ENCODE peak calls at places on chromosomes 5 and 9, in nine cellular contexts. One of them, this sample, is unnamed.

GRCh38 chr9:33159058-33159759 is 7.9 kb downstream of the B4GALT1 start:
- DNase-seq in PC-9: peak; percentile 74
- DNase-seq in activated naive CD4-positive, alpha-beta T cell: no peak
- DNase-seq in GM04503: no peak
- DNase-seq in activated T-helper 1 cell treated with anti-CD3 and anti-CD28 coated beads, Interleukin-12 subunit alpha, Interleukin-12 subunit beta, Interleukin-2, Interleukin-4 antibody, amounts not matched to agents 30 ng/mL and 10 ng/mL and 1 ng/mL, durations not matched to agents 14 hours and 24 hours and 36 hours: no peak
- DNase-seq in brain microvascular endothelial cell: peak; percentile 36
- DNase-seq in AG08395: no peak
- DNase-seq in upper lobe of right lung: peak; percentile 82
- DNase-seq in activated effector memory CD4-positive, alpha-beta T cell treated with Interleukin-2 at 50 U/mL for 16 hours: no peak
- DNase-seq in this sample: no peak

GRCh38 chr5:116442095-116442534 is 132.5 kb downstream of the SEMA6A start:
- DNase-seq in PC-9: peak; percentile 52
- DNase-seq in activated naive CD4-positive, alpha-beta T cell: no peak
- DNase-seq in GM04503: no peak
- DNase-seq in activated T-helper 1 cell treated with anti-CD3 and anti-CD28 coated beads, Interleukin-12 subunit alpha, Interleukin-12 subunit beta, Interleukin-2, Interleukin-4 antibody, amounts not matched to agents 30 ng/mL and 10 ng/mL and 1 ng/mL, durations not matched to agents 14 hours and 24 hours and 36 hours: no peak
- DNase-seq in brain microvascular endothelial cell: no peak
- DNase-seq in AG08395: peak; percentile 24
- DNase-seq in upper lobe of right lung: no peak
- DNase-seq in activated effector memory CD4-positive, alpha-beta T cell treated with Interleukin-2 at 50 U/mL for 16 hours: no peak
- DNase-seq in this sample: no peak

GRCh38 chr9:91163773-91164471 is 197.8 kb downstream of the AUH start:
- DNase-seq in PC-9: no peak
- DNase-seq in activated naive CD4-positive, alpha-beta T cell: no peak
- DNase-seq in GM04503: no peak
- DNase-seq in activated T-helper 1 cell treated with anti-CD3 and anti-CD28 coated beads, Interleukin-12 subunit alpha, Interleukin-12 subunit beta, Interleukin-2, Interleukin-4 antibody, amounts not matched to agents 30 ng/mL and 10 ng/mL and 1 ng/mL, durations not matched to agents 14 hours and 24 hours and 36 hours: peak; percentile 36
- DNase-seq in brain microvascular endothelial cell: no peak
- DNase-seq in AG08395: no peak
- DNase-seq in upper lobe of right lung: no peak
- DNase-seq in activated effector memory CD4-positive, alpha-beta T cell treated with Interleukin-2 at 50 U/mL for 16 hours: no peak
- DNase-seq in this sample: no peak

GRCh38 chr9:95104088-95104960 is 213.2 kb downstream of the FANCC start:
- DNase-seq in PC-9: no peak
- DNase-seq in activated naive CD4-positive, alpha-beta T cell: no peak
- DNase-seq in GM04503: no peak
- DNase-seq in activated T-helper 1 cell treated with anti-CD3 and anti-CD28 coated beads, Interleukin-12 subunit alpha, Interleukin-12 subunit beta, Interleukin-2, Interleukin-4 antibody, amounts not matched to agents 30 ng/mL and 10 ng/mL and 1 ng/mL, durations not matched to agents 14 hours and 24 hours and 36 hours: no peak
- DNase-seq in brain microvascular endothelial cell: no peak
- DNase-seq in AG08395: no peak
- DNase-seq in upper lobe of right lung: peak; percentile 53
- DNase-seq in activated effector memory CD4-positive, alpha-beta T cell treated with Interleukin-2 at 50 U/mL for 16 hours: no peak
- DNase-seq in this sample: no peak

GRCh38 chr9:136389396-136389795 is 10.6 kb downstream of the SNAPC4 start:
- DNase-seq in PC-9: no peak
- DNase-seq in activated naive CD4-positive, alpha-beta T cell: no peak
- DNase-seq in GM04503: no peak
- DNase-seq in activated T-helper 1 cell treated with anti-CD3 and anti-CD28 coated beads, Interleukin-12 subunit alpha, Interleukin-12 subunit beta, Interleukin-2, Interleukin-4 antibody, amounts not matched to agents 30 ng/mL and 10 ng/mL and 1 ng/mL, durations not matched to agents 14 hours and 24 hours and 36 hours: no peak
- DNase-seq in brain microvascular endothelial cell: no peak
- DNase-seq in AG08395: no peak
- DNase-seq in upper lobe of right lung: no peak
- DNase-seq in activated effector memory CD4-positive, alpha-beta T cell treated with Interleukin-2 at 50 U/mL for 16 hours: no peak
- DNase-seq in this sample: no peak

GRCh38 chr9:125484632-125485282 is 222.3 kb downstream of the MAPKAP1 start:
- DNase-seq in PC-9: no peak
- DNase-seq in activated naive CD4-positive, alpha-beta T cell: no peak
- DNase-seq in GM04503: peak; percentile 64
- DNase-seq in activated T-helper 1 cell treated with anti-CD3 and anti-CD28 coated beads, Interleukin-12 subunit alpha, Interleukin-12 subunit beta, Interleukin-2, Interleukin-4 antibody, amounts not matched to agents 30 ng/mL and 10 ng/mL and 1 ng/mL, durations not matched to agents 14 hours and 24 hours and 36 hours: no peak
- DNase-seq in brain microvascular endothelial cell: peak; percentile 35
- DNase-seq in AG08395: peak; percentile 93
- DNase-seq in upper lobe of right lung: no peak
- DNase-seq in activated effector memory CD4-positive, alpha-beta T cell treated with Interleukin-2 at 50 U/mL for 16 hours: no peak
- DNase-seq in this sample: no peak

GRCh38 chr5:42772265-42772993 is 15.8 kb downstream of the CCDC152 start:
- DNase-seq in PC-9: peak; percentile 72
- DNase-seq in activated naive CD4-positive, alpha-beta T cell: no peak
- DNase-seq in GM04503: no peak
- DNase-seq in activated T-helper 1 cell treated with anti-CD3 and anti-CD28 coated beads, Interleukin-12 subunit alpha, Interleukin-12 subunit beta, Interleukin-2, Interleukin-4 antibody, amounts not matched to agents 30 ng/mL and 10 ng/mL and 1 ng/mL, durations not matched to agents 14 hours and 24 hours and 36 hours: no peak
- DNase-seq in brain microvascular endothelial cell: no peak
- DNase-seq in AG08395: no peak
- DNase-seq in upper lobe of right lung: no peak
- DNase-seq in activated effector memory CD4-positive, alpha-beta T cell treated with Interleukin-2 at 50 U/mL for 16 hours: no peak
- DNase-seq in this sample: no peak

GRCh38 chr5:73836607-73837006 is 210.6 kb downstream of the ARHGEF28 start:
- DNase-seq in PC-9: no peak
- DNase-seq in activated naive CD4-positive, alpha-beta T cell: no peak
- DNase-seq in GM04503: no peak
- DNase-seq in activated T-helper 1 cell treated with anti-CD3 and anti-CD28 coated beads, Interleukin-12 subunit alpha, Interleukin-12 subunit beta, Interleukin-2, Interleukin-4 antibody, amounts not matched to agents 30 ng/mL and 10 ng/mL and 1 ng/mL, durations not matched to agents 14 hours and 24 hours and 36 hours: no peak
- DNase-seq in brain microvascular endothelial cell: no peak
- DNase-seq in AG08395: no peak
- DNase-seq in upper lobe of right lung: no peak
- DNase-seq in activated effector memory CD4-positive, alpha-beta T cell treated with Interleukin-2 at 50 U/mL for 16 hours: no peak
- DNase-seq in this sample: no peak

GRCh38 chr5:9516591-9516990 is 29.3 kb downstream of the SEMA5A start:
- DNase-seq in PC-9: no peak
- DNase-seq in activated naive CD4-positive, alpha-beta T cell: no peak
- DNase-seq in GM04503: no peak
- DNase-seq in activated T-helper 1 cell treated with anti-CD3 and anti-CD28 coated beads, Interleukin-12 subunit alpha, Interleukin-12 subunit beta, Interleukin-2, Interleukin-4 antibody, amounts not matched to agents 30 ng/mL and 10 ng/mL and 1 ng/mL, durations not matched to agents 14 hours and 24 hours and 36 hours: no peak
- DNase-seq in brain microvascular endothelial cell: no peak
- DNase-seq in AG08395: no peak
- DNase-seq in upper lobe of right lung: no peak
- DNase-seq in activated effector memory CD4-positive, alpha-beta T cell treated with Interleukin-2 at 50 U/mL for 16 hours: no peak
- DNase-seq in this sample: no peak